ENCODE peak calls at places on chromosomes 5 and 9, in four cellular contexts. X is activated CD4-positive, alpha-beta memory T cell treated with anti-CD3 and anti-CD28 coated beads, Interleukin-2, amount 10 ng/mL, durations not matched to agents 7 days and 5 days; G is BJ; R is T-helper 2 cell. Q is an unnamed sample.

GRCh38 chr5:13987843-13988464 is 43.5 kb upstream of the DNAH5 start:
- DNase-seq in R (no peak), X (peak), G (no peak), Q (no peak)

GRCh38 chr9:107039546-107039945 is 176.6 kb downstream of the ZNF462 start:
- DNase-seq in G (no peak), X (no peak), R (no peak), Q (no peak)

GRCh38 chr5:29208026-29208425 is 1985.5 kb upstream of the CDH6 start:
- DNase-seq in G (no peak), R (no peak), X (no peak), Q (no peak)

GRCh38 chr5:62937661-62938558 is 359.3 kb downstream of the LRRC70 start:
- DNase-seq in R (no peak), G (no peak), X (no peak), Q (no peak)

GRCh38 chr5:111779260-111780254 is 22.6 kb upstream of the NREP start:
- DNase-seq in R (no peak), G (no peak), X (no peak), Q (no peak)

GRCh38 chr9:129720181-129720864 is 32.5 kb downstream of the PTGES start:
- DNase-seq in G (no peak), X (no peak), R (no peak), Q (no peak)

GRCh38 chr9:77304543-77304942 is 127.2 kb downstream of the VPS13A start:
- DNase-seq in R (no peak), X (no peak), G (no peak), Q (no peak)

GRCh38 chr5:137075163-137075970 is 423.8 kb downstream of the SPOCK1 start:
- DNase-seq in G (no peak), R (no peak), X (peak), Q (peak)

GRCh38 chr9:134276463-134277245 is 49.6 kb upstream of the RXRA start:
- DNase-seq in R (no peak), X (no peak), G (no peak), Q (no peak)

GRCh38 chr5:19584131-19584530 is 403.9 kb downstream of the CDH18 start:
- DNase-seq in X (no peak), G (no peak), R (no peak), Q (no peak)

GRCh38 chr5:67193479-67193878 is 3.1 kb downstream of the CD180 start:
- DNase-seq in X (no peak), G (no peak), R (no peak), Q (no peak)

GRCh38 chr5:134490925-134491271 is 34.6 kb upstream of the JADE2 start:
- DNase-seq in R (no peak), G (no peak), X (no peak), Q (no peak)

GRCh38 chr9:87592554-87593394 is 95.1 kb downstream of the DAPK1 start:
- DNase-seq in G (peak), R (no peak), X (no peak), Q (no peak)

GRCh38 chr5:65290677-65291076 is 191.0 kb downstream of the ADAMTS6 start:
- DNase-seq in X (no peak), R (no peak), G (peak), Q (no peak)

GRCh38 chr5:67221487-67222242 is 25.1 kb upstream of the CD180 start:
- DNase-seq in G (no peak), R (peak), X (peak), Q (peak)

GRCh38 chr9:35035851-35036701 is 36.3 kb downstream of the VCP start:
- DNase-seq in X (peak), G (no peak), R (peak), Q (peak)

GRCh38 chr5:522899-523657 is 1.2 kb downstream of the SLC9A3 start:
- DNase-seq in R (no peak), X (no peak), G (no peak), Q (no peak)

GRCh38 chr5:34562791-34563190 is 93.3 kb upstream of the RAI14 start:
- DNase-seq in G (no peak), X (no peak), R (no peak), Q (no peak)

GRCh38 chr9:120692901-120693573 is 21.2 kb downstream of the MEGF9 start:
- DNase-seq in R (no peak), G (peak), X (no peak), Q (no peak)

GRCh38 chr9:110050925-110051355 is 157.0 kb downstream of the C9orf152 start:
- DNase-seq in G (peak), X (peak), R (no peak), Q (peak)

GRCh38 chr5:74408150-74409043 is 232.1 kb downstream of the ENC1 start:
- DNase-seq in G (no peak), X (no peak), R (no peak), Q (no peak)

GRCh38 chr9:98380065-98380681 is 124.7 kb upstream of the TBC1D2 start:
- DNase-seq in R (no peak), X (no peak), G (no peak), Q (no peak)

GRCh38 chr5:157732784-157733262 is 1.6 kb downstream of the THG1L start:
- DNase-seq in R (no peak), X (no peak), G (no peak), Q (no peak)

GRCh38 chr5:125006011-125006685 is 259.7 kb upstream of the ZNF608 start:
- DNase-seq in G (no peak), R (no peak), X (no peak), Q (no peak)

Q was measured in activated CD8-positive, alpha-beta memory T cell treated with anti-CD3 and anti-CD28 coated beads, Interleukin-2, amount 10 ng/mL, durations not matched to agents 7 days and 5 days.